ENCODE peak calls at places on chromosomes 2 and 18, in four cellular contexts. B is K562, Q is GM12878, S is HepG2. X is an unnamed sample.

GRCh38 chr2:36468463-36469266 is 113.1 kb downstream of the CRIM1 start:
- DNase-seq in B (no peak), Q (no peak), S (no peak), X (no peak)

GRCh38 chr2:74045454-74045853 is 60.7 kb downstream of the TET3 start:
- DNase-seq in B (no peak), Q (no peak), S (no peak), X (no peak)

GRCh38 chr2:116719841-116720240 is 1094.7 kb upstream of the DDX18 start:
- DNase-seq in S (no peak), B (no peak), Q (no peak), X (no peak)

GRCh38 chr2:106572541-106573148 is 85.5 kb downstream of the CD8B2 start:
- DNase-seq in B (peak), Q (no peak), S (peak), X (peak)

GRCh38 chr18:65592419-65592818 is 158.4 kb upstream of the CDH7 start:
- DNase-seq in S (no peak), B (no peak), Q (no peak), X (no peak)

GRCh38 chr2:208025814-208026184 is 472 bp upstream of the PLEKHM3 start:
- DNase-seq in Q (no peak), B (no peak), S (no peak), X (no peak)

GRCh38 chr2:200655918-200656580 is 70.2 kb downstream of the AOX1 start:
- DNase-seq in B (no peak), S (no peak), Q (no peak), X (no peak)

GRCh38 chr18:74278058-74278457 is 13.7 kb downstream of the CYB5A start:
- DNase-seq in B (no peak), Q (no peak), S (peak), X (no peak)

GRCh38 chr2:101873543-101873942 is 118.2 kb upstream of the IL1R2 start:
- DNase-seq in Q (no peak), B (no peak), S (peak), X (peak)

GRCh38 chr2:13545320-13545719 is 828.6 kb downstream of the TRIB2 start:
- DNase-seq in Q (no peak), B (no peak), S (no peak), X (no peak)

GRCh38 chr2:202172439-202173191 is 65.8 kb downstream of the SUMO1 start:
- DNase-seq in Q (peak), B (no peak), S (no peak), X (no peak)

GRCh38 chr2:219612605-219613286 is 14.7 kb upstream of the SLC4A3 start:
- DNase-seq in S (no peak), B (no peak), Q (no peak), X (no peak)

GRCh38 chr2:223941579-223942277 is 3.4 kb downstream of the WDFY1 start:
- DNase-seq in S (no peak), B (no peak), Q (peak), X (no peak)

GRCh38 chr2:164843346-164843841 is 1.8 kb upstream of the COBLL1 start:
- DNase-seq in S (peak), Q (no peak), B (no peak), X (no peak)

GRCh38 chr2:39620067-39620466 is 45.6 kb upstream of the TMEM178A start:
- DNase-seq in B (peak), S (peak), Q (no peak), X (no peak)

GRCh38 chr2:237227190-237227988 is 141.7 kb downstream of the COPS8 start:
- DNase-seq in B (no peak), S (no peak), Q (no peak), X (peak)

GRCh38 chr2:104385743-104386142 is 468.2 kb upstream of the POU3F3 start:
- DNase-seq in S (no peak), B (no peak), Q (no peak), X (no peak)

GRCh38 chr2:104388296-104388695 is 465.6 kb upstream of the POU3F3 start:
- DNase-seq in Q (no peak), B (no peak), S (no peak), X (no peak)
- H3K4me3 ChIP-seq in Q (no peak), B (no peak), S (no peak), X (no peak)

DNA sequence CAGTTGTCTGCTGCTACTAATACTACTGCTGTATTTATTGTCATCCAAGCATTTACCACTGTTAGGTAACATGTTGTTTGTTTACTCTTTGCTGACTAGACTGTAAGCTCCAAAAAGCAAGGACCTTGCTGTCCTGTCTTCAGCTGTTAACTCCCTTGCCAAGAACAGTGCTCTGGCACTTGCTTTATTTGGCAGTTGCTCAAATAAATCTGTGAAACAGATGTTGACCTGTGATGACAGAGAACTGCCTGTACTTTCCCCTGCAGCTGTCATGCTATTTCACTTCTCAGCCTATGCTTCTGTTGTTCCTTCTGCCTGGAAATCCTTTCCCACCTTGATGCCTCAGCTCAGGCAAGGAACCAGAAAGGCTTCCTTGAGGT is 181.2 kb downstream of the ATAD2B start:
- DNase-seq in Q (no peak), B (no peak), S (no peak), X (no peak)
- TF ChIP-seq CHD4 in Q (no peak), B (no peak), S (no peak), X (no peak)

GRCh38 chr2:206445948-206446347 is 2.6 kb downstream of the ADAM23 start:
- DNase-seq in Q (no peak), S (no peak), B (no peak), X (no peak)

GRCh38 chr2:206438196-206438727 is 5.1 kb upstream of the ADAM23 start:
- DNase-seq in Q (no peak), S (no peak), B (no peak), X (no peak)

GRCh38 chr2:206442854-206443734 is at the start of gene ADAM23:
- DNase-seq in B (peak), Q (no peak), S (no peak), X (peak)

GRCh38 chr2:206443735-206444527 is 599 bp downstream of the ADAM23 start:
- DNase-seq in Q (no peak), S (no peak), B (no peak), X (peak)

GRCh38 chr2:206442516-206442853 is 847 bp upstream of the ADAM23 start:
- DNase-seq in Q (no peak), S (no peak), B (no peak), X (no peak)
- H3K4me3 ChIP-seq in Q (peak), S (peak), B (no peak), X (peak)

GRCh38 chr2:65349863-65350262 is 82.5 kb downstream of the SPRED2 start:
- DNase-seq in B (peak), Q (no peak), S (peak), X (no peak)
- TF ChIP-seq CHD4 in B (no peak), Q (no peak), S (no peak), X (no peak)

GRCh38 chr2:97719362-97720155 is 6.2 kb downstream of the ZAP70 start:
- DNase-seq in Q (no peak), S (no peak), B (peak), X (no peak)

GRCh38 chr2:97718051-97718882 is 4.9 kb downstream of the ZAP70 start:
- DNase-seq in S (no peak), B (no peak), Q (no peak), X (no peak)

GRCh38 chr2:97720746-97721145 is 7.4 kb downstream of the ZAP70 start:
- DNase-seq in S (no peak), B (no peak), Q (no peak), X (no peak)

GRCh38 chr2:97717618-97718005 is 4.2 kb downstream of the ZAP70 start:
- DNase-seq in B (no peak), Q (no peak), S (no peak), X (no peak)

GRCh38 chr2:97718942-97719341 is 5.6 kb downstream of the ZAP70 start:
- DNase-seq in S (no peak), B (no peak), Q (no peak), X (no peak)
- H3K4me3 ChIP-seq in S (no peak), B (no peak), Q (no peak), X (no peak)

GRCh38 chr2:215454519-215454918 is 18.7 kb upstream of the FN1 start:
- DNase-seq in S (peak), B (peak), Q (no peak), X (peak)
- TF ChIP-seq CHD4 in S (peak), B (no peak), Q (no peak), X (no peak)

GRCh38 chr2:86350751-86351150 is 13.3 kb upstream of the REEP1 start:
- DNase-seq in B (no peak), Q (no peak), S (no peak), X (no peak)

GRCh38 chr2:86347401-86347800 is 10.0 kb upstream of the REEP1 start:
- DNase-seq in S (no peak), B (no peak), Q (no peak), X (no peak)

GRCh38 chr2:86352932-86353345 is 15.5 kb upstream of the REEP1 start:
- DNase-seq in S (no peak), B (no peak), Q (no peak), X (no peak)

GRCh38 chr2:86357392-86357963 is 20.1 kb upstream of the REEP1 start:
- DNase-seq in Q (no peak), B (no peak), S (peak), X (no peak)

DNA sequence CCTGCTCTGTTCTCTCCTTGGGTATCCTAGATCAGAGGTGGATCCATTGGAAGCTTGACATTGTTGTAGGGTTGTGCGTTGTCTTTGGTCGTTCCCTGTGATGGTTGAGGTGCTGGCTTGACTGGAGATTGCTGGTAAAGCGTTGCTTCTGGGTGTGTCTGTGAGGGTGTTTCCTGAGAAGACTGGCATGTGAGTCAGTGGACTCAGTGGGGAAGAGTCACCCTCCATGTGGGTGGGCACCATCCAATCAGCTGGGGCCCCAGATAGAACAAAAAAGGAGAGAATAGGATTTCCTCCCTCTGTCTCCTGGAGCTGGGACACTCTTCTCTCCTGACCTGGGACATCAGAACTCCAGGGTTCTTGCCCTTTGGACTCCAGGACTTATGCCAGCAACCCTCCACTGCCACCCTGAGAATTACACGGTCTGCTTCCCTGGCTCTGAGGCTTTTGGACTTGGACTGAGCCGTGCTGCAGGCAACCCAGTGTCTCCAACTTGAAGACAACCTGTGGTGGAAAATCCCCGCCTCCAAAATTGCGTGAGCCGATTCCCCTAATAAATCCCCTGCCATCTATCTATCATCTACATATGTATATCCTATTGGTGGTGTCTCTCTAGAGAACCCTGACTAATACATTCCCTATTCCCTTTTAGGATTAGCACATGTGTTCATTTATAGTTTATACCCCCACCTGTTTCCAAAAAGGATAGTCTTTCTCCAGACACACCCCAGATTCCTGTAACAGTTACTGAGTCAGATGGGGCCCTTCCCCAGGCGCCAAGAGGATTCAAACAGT is 14.9 kb upstream of the REEP1 start:
- DNase-seq in S (no peak), B (no peak), Q (no peak), X (no peak)
- H3K4me3 ChIP-seq in S (no peak), B (no peak), Q (no peak), X (no peak)

DNA sequence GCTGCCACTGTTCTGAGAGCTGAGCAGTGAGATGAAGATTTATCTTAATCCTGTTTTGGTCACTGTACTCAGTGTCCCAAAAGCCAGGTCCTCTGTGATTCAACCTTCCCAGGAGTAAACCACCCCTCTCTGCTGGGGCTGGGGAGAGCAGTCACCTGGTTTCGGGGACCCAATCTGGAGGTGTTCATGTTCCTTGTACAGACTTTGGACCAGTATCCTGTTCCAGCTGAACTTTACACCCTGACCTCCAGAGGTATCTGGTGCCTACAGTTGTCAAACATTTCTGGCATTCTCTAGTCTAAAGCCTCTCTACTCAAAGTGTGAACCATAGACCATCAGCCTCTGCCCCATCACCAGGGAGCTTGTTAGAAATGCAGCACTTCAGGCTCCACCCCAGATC is 22.1 kb downstream of the CERS6 start:
- DNase-seq in B (no peak), Q (no peak), S (peak), X (no peak)
- TF ChIP-seq CHD4 in B (no peak), Q (no peak), S (no peak), X (no peak)

GRCh38 chr18:28079883-28080282 is 97.0 kb downstream of the CDH2 start:
- DNase-seq in S (no peak), Q (no peak), B (no peak), X (no peak)

GRCh38 chr18:28078298-28078697 is 98.6 kb downstream of the CDH2 start:
- DNase-seq in S (no peak), Q (no peak), B (no peak), X (peak)

GRCh38 chr18:28078849-28079248 is 98.1 kb downstream of the CDH2 start:
- DNase-seq in S (no peak), B (no peak), Q (no peak), X (no peak)

GRCh38 chr18:28081516-28081915 is 95.4 kb downstream of the CDH2 start:
- DNase-seq in S (no peak), B (no peak), Q (no peak), X (no peak)

GRCh38 chr18:28080876-28081300 is 96.0 kb downstream of the CDH2 start:
- DNase-seq in B (no peak), Q (no peak), S (no peak), X (no peak)
- H3K4me3 ChIP-seq in B (no peak), Q (no peak), S (no peak), X (no peak)